ENCODE peak calls at places on chromosomes 16 and 17, in seven cellular contexts. X, E, C, S, W, N and G are unnamed samples.
A peak's percentile ranks its signal among the peaks of the same experiment; 100 is the strongest.

GRCh38 chr16:23301251-23302044 is 654 bp upstream of the SCNN1B start:
- DNase-seq in E (no peak), C (peak; percentile 5), X (no peak), N (no peak), W (no peak), S (no peak), G (no peak)

GRCh38 chr16:4920826-4921225 is 16.1 kb downstream of the PPL start:
- DNase-seq in W (no peak), S (no peak), X (no peak), N (no peak), C (no peak), E (no peak), G (no peak)

GRCh38 chr17:75778861-75779249 is 5.8 kb upstream of the UNK start:
- DNase-seq in S (peak; percentile 74), X (peak; percentile 32), E (peak; percentile 70), N (peak; percentile 52), C (no peak), W (no peak), G (peak; percentile 68)

GRCh38 chr17:7544911-7545310 is 3.9 kb upstream of the TNFSF12 start:
- DNase-seq in E (no peak), S (no peak), C (no peak), W (no peak), X (no peak), N (no peak), G (no peak)

GRCh38 chr17:45050680-45051059 is 762 bp downstream of the DCAKD start:
- DNase-seq in X (peak; percentile 37), W (no peak), C (no peak), S (peak; percentile 37), N (peak; percentile 24), E (peak; percentile 33), G (peak; percentile 48)

GRCh38 chr16:10362077-10362863 is 23.6 kb upstream of the ATF7IP2 start:
- DNase-seq in S (no peak), C (no peak), X (no peak), E (no peak), W (no peak), N (no peak), G (peak; percentile 47)

GRCh38 chr17:28324272-28324745 is 5.3 kb downstream of the TMEM97 start:
- DNase-seq in S (peak; percentile 32), W (no peak), C (no peak), N (no peak), E (no peak), X (no peak), G (peak; percentile 3)

GRCh38 chr16:62869837-62870236 is 833.6 kb upstream of the CDH8 start:
- DNase-seq in E (no peak), S (no peak), X (no peak), N (no peak), W (no peak), C (peak; percentile 4), G (no peak)

GRCh38 chr17:8555062-8555461 is 75.5 kb downstream of the MYH10 start:
- DNase-seq in S (no peak), C (no peak), N (no peak), X (no peak), E (no peak), W (no peak), G (no peak)